ENCODE peak calls at places on chromosomes 13 and 19, in nine cellular contexts. One of them, this sample, is unnamed.
A peak's percentile ranks its signal among the peaks of the same experiment; 100 is the strongest.

GRCh38 chr13:25783480-25784081 is 268.2 kb downstream of the SHISA2 start:
- DNase-seq in H9: no peak
- DNase-seq in cardiac fibroblast: no peak
- DNase-seq in astrocyte: no peak
- DNase-seq in fibroblast of lung: no peak
- DNase-seq in retinal pigment epithelial cell: no peak
- DNase-seq in choroid plexus epithelial cell: no peak
- DNase-seq in omental fat pad: no peak
- DNase-seq in AG09319: no peak
- DNase-seq in this sample: no peak

GRCh38 chr13:39942177-39942900 is 286.9 kb downstream of the COG6 start:
- DNase-seq in H9: no peak
- DNase-seq in cardiac fibroblast: no peak
- DNase-seq in astrocyte: no peak
- DNase-seq in fibroblast of lung: no peak
- DNase-seq in retinal pigment epithelial cell: no peak
- DNase-seq in choroid plexus epithelial cell: no peak
- DNase-seq in omental fat pad: no peak
- DNase-seq in AG09319: no peak
- DNase-seq in this sample: no peak

GRCh38 chr19:17749912-17750317 is 1.4 kb upstream of the FCHO1 start:
- DNase-seq in H9: no peak
- DNase-seq in cardiac fibroblast: peak; percentile 28
- DNase-seq in astrocyte: no peak
- DNase-seq in fibroblast of lung: no peak
- DNase-seq in retinal pigment epithelial cell: no peak
- DNase-seq in choroid plexus epithelial cell: peak; percentile 22
- DNase-seq in omental fat pad: no peak
- DNase-seq in AG09319: no peak
- DNase-seq in this sample: no peak

GRCh38 chr13:112693831-112694497 is 4.1 kb downstream of the ATP11A start:
- DNase-seq in H9: peak; percentile 31
- DNase-seq in cardiac fibroblast: peak; percentile 77
- DNase-seq in astrocyte: peak; percentile 84
- DNase-seq in fibroblast of lung: peak; percentile 88
- DNase-seq in retinal pigment epithelial cell: no peak
- DNase-seq in choroid plexus epithelial cell: peak; percentile 65
- DNase-seq in omental fat pad: no peak
- DNase-seq in AG09319: peak; percentile 25
- DNase-seq in this sample: no peak

GRCh38 chr19:17863520-17864182 is 3.9 kb downstream of the RPL18A start:
- DNase-seq in H9: no peak
- DNase-seq in cardiac fibroblast: no peak
- DNase-seq in astrocyte: no peak
- DNase-seq in fibroblast of lung: no peak
- DNase-seq in retinal pigment epithelial cell: peak; percentile 75
- DNase-seq in choroid plexus epithelial cell: no peak
- DNase-seq in omental fat pad: no peak
- DNase-seq in AG09319: no peak
- DNase-seq in this sample: no peak

GRCh38 chr13:26978081-26978860 is 193.3 kb downstream of the USP12 start:
- DNase-seq in H9: peak; percentile 56
- DNase-seq in cardiac fibroblast: no peak
- DNase-seq in astrocyte: no peak
- DNase-seq in fibroblast of lung: no peak
- DNase-seq in retinal pigment epithelial cell: no peak
- DNase-seq in choroid plexus epithelial cell: no peak
- DNase-seq in omental fat pad: no peak
- DNase-seq in AG09319: no peak
- DNase-seq in this sample: no peak

GRCh38 chr19:48656840-48657474 is 11.0 kb upstream of the CA11 start:
- DNase-seq in H9: no peak
- DNase-seq in cardiac fibroblast: peak; percentile 79
- DNase-seq in astrocyte: peak; percentile 93
- DNase-seq in fibroblast of lung: peak; percentile 93
- DNase-seq in retinal pigment epithelial cell: no peak
- DNase-seq in choroid plexus epithelial cell: peak; percentile 86
- DNase-seq in omental fat pad: no peak
- DNase-seq in AG09319: no peak
- DNase-seq in this sample: no peak

GRCh38 chr19:2497186-2497585 is 21.3 kb downstream of the GADD45B start:
- DNase-seq in H9: no peak
- DNase-seq in cardiac fibroblast: no peak
- DNase-seq in astrocyte: no peak
- DNase-seq in fibroblast of lung: peak; percentile 35
- DNase-seq in retinal pigment epithelial cell: no peak
- DNase-seq in choroid plexus epithelial cell: no peak
- DNase-seq in omental fat pad: no peak
- DNase-seq in AG09319: no peak
- DNase-seq in this sample: no peak

GRCh38 chr19:54918499-54918898 is 12.6 kb downstream of the NCR1 start:
- DNase-seq in H9: no peak
- DNase-seq in cardiac fibroblast: no peak
- DNase-seq in astrocyte: no peak
- DNase-seq in fibroblast of lung: no peak
- DNase-seq in retinal pigment epithelial cell: no peak
- DNase-seq in choroid plexus epithelial cell: no peak
- DNase-seq in omental fat pad: no peak
- DNase-seq in AG09319: no peak
- DNase-seq in this sample: no peak

GRCh38 chr19:53903055-53903680 is 5.9 kb upstream of the CACNG7 start:
- DNase-seq in H9: peak; percentile 82
- DNase-seq in cardiac fibroblast: peak; percentile 48
- DNase-seq in astrocyte: peak; percentile 16
- DNase-seq in fibroblast of lung: peak; percentile 27
- DNase-seq in retinal pigment epithelial cell: no peak
- DNase-seq in choroid plexus epithelial cell: peak; percentile 55
- DNase-seq in omental fat pad: no peak
- DNase-seq in AG09319: peak; percentile 10
- DNase-seq in this sample: no peak

GRCh38 chr13:69124996-69125395 is 982.6 kb upstream of the ATXN8OS start:
- DNase-seq in H9: no peak
- DNase-seq in cardiac fibroblast: no peak
- DNase-seq in astrocyte: no peak
- DNase-seq in fibroblast of lung: no peak
- DNase-seq in retinal pigment epithelial cell: peak; percentile 2
- DNase-seq in choroid plexus epithelial cell: no peak
- DNase-seq in omental fat pad: no peak
- DNase-seq in AG09319: no peak
- DNase-seq in this sample: no peak

GRCh38 chr19:10295305-10295846 is 5.6 kb downstream of the ICAM5 start:
- DNase-seq in H9: peak; percentile 60
- DNase-seq in cardiac fibroblast: peak; percentile 42
- DNase-seq in astrocyte: no peak
- DNase-seq in fibroblast of lung: no peak
- DNase-seq in retinal pigment epithelial cell: no peak
- DNase-seq in choroid plexus epithelial cell: peak; percentile 48
- DNase-seq in omental fat pad: no peak
- DNase-seq in AG09319: no peak
- DNase-seq in this sample: peak; percentile 86

GRCh38 chr19:39415111-39416046 is 2.9 kb downstream of the PLEKHG2 start:
- DNase-seq in H9: peak; percentile 74
- DNase-seq in cardiac fibroblast: no peak
- DNase-seq in astrocyte: no peak
- DNase-seq in fibroblast of lung: no peak
- DNase-seq in retinal pigment epithelial cell: no peak
- DNase-seq in choroid plexus epithelial cell: no peak
- DNase-seq in omental fat pad: no peak
- DNase-seq in AG09319: no peak
- DNase-seq in this sample: no peak

GRCh38 chr19:2507109-2507508 is 31.2 kb downstream of the GADD45B start:
- DNase-seq in H9: no peak
- DNase-seq in cardiac fibroblast: peak; percentile 69
- DNase-seq in astrocyte: peak; percentile 41
- DNase-seq in fibroblast of lung: peak; percentile 48
- DNase-seq in retinal pigment epithelial cell: no peak
- DNase-seq in choroid plexus epithelial cell: peak; percentile 67
- DNase-seq in omental fat pad: no peak
- DNase-seq in AG09319: no peak
- DNase-seq in this sample: no peak

GRCh38 chr13:74015137-74015536 is 119.1 kb downstream of the KLF12 start:
- DNase-seq in H9: no peak
- DNase-seq in cardiac fibroblast: no peak
- DNase-seq in astrocyte: no peak
- DNase-seq in fibroblast of lung: no peak
- DNase-seq in retinal pigment epithelial cell: no peak
- DNase-seq in choroid plexus epithelial cell: peak; percentile 31
- DNase-seq in omental fat pad: no peak
- DNase-seq in AG09319: no peak
- DNase-seq in this sample: no peak
- TF ChIP-seq CTCF in H9: peak; percentile 53
- TF ChIP-seq CTCF in cardiac fibroblast: peak; percentile 30
- TF ChIP-seq CTCF in astrocyte: peak; percentile 25
- TF ChIP-seq CTCF in fibroblast of lung: peak; percentile 15
- TF ChIP-seq CTCF in retinal pigment epithelial cell: peak; percentile 38
- TF ChIP-seq CTCF in choroid plexus epithelial cell: peak; percentile 36
- TF ChIP-seq CTCF in omental fat pad: no peak
- TF ChIP-seq CTCF in AG09319: no peak
- TF ChIP-seq CTCF in this sample: no peak

DNA sequence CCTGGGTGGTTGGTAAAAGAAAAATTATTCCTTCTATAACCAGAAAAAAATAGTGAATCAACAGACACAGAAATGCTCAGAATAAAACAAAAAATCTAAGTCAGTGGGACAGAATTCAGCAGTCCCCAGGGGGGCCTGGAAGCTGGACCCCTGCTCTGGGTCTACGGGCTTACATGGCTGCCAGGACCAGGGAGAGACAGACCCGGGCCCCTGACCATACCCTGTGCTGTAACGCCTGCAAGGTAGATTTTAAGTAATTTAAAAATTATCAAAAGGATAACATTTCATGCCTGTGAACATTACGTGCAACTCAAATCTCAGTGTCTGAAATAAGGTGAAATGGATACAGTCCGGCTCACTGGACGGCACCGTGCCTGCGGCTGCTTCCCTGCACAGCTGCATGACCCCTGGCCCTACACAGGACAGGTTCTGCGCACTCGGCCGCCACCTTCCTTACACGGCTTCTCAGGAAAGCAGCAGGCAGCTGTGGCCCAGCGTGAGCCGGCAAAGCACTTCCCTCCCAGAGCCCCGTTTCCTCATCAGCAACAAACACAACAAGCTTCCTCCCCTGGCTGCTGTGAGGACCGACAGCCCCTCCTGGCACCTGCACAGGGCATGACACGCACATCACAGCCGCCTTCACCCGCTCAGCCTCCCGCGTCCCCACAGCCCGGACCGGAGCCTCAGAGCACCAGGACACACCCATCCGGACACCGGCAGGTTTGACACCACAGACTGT is 22.2 kb downstream of the RASA3 start:
- DNase-seq in H9: peak; percentile 73
- DNase-seq in cardiac fibroblast: no peak
- DNase-seq in astrocyte: no peak
- DNase-seq in fibroblast of lung: no peak
- DNase-seq in retinal pigment epithelial cell: no peak
- DNase-seq in choroid plexus epithelial cell: peak; percentile 57
- DNase-seq in omental fat pad: peak; percentile 22
- DNase-seq in AG09319: no peak
- DNase-seq in this sample: peak; percentile 59
- TF ChIP-seq CTCF in H9: peak; percentile 34
- TF ChIP-seq CTCF in cardiac fibroblast: no peak
- TF ChIP-seq CTCF in astrocyte: no peak
- TF ChIP-seq CTCF in fibroblast of lung: no peak
- TF ChIP-seq CTCF in retinal pigment epithelial cell: peak; percentile 12
- TF ChIP-seq CTCF in choroid plexus epithelial cell: no peak
- TF ChIP-seq CTCF in omental fat pad: no peak
- TF ChIP-seq CTCF in AG09319: no peak
- TF ChIP-seq CTCF in this sample: peak; percentile 34

DNA sequence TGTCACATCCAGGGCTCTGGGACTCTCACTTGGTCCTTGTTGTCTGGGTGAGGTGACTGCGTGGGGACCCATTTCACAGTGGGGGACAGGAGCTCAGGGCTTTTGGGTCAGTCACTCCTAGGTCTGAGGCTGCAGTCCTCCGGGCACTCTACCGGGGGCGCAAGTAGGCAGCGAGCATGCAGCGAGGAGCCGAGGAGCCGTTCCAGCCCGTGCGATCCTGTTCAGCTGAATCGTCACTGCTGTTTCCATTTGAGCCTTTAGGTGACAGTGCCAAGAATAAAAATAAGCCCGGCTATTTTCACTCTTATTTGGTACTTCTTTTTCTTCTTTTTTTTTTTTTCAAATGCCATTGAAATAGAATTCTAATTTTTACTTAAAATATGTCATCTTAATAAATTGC is 126.5 kb downstream of the ZNF536 start:
- DNase-seq in H9: peak; percentile 78
- DNase-seq in cardiac fibroblast: no peak
- DNase-seq in astrocyte: no peak
- DNase-seq in fibroblast of lung: no peak
- DNase-seq in retinal pigment epithelial cell: no peak
- DNase-seq in choroid plexus epithelial cell: no peak
- DNase-seq in omental fat pad: no peak
- DNase-seq in AG09319: no peak
- DNase-seq in this sample: no peak
- TF ChIP-seq CTCF in H9: peak; percentile 72
- TF ChIP-seq CTCF in cardiac fibroblast: no peak
- TF ChIP-seq CTCF in astrocyte: no peak
- TF ChIP-seq CTCF in fibroblast of lung: no peak
- TF ChIP-seq CTCF in retinal pigment epithelial cell: no peak
- TF ChIP-seq CTCF in choroid plexus epithelial cell: no peak
- TF ChIP-seq CTCF in omental fat pad: no peak
- TF ChIP-seq CTCF in AG09319: no peak
- TF ChIP-seq CTCF in this sample: no peak

DNA sequence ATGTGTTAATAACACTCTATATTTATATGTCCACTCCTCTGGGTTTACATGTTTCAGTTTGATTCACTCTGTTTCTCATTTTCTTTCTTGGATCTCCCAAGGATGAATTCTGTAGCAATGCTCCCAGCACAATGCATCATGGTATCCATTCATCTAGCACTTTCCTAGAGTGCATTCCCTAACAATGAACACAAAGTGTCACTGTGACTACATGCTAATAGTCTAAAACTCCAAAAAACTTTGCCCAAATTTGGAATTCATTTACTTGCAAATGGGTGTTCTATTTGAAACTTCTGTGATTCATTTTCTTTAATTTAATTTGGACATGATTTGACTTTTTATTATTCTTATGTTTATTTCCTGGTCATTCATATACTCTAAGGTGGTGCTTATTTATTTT is 286.3 kb downstream of the POU4F1 start:
- DNase-seq in H9: no peak
- DNase-seq in cardiac fibroblast: peak; percentile 14
- DNase-seq in astrocyte: no peak
- DNase-seq in fibroblast of lung: no peak
- DNase-seq in retinal pigment epithelial cell: no peak
- DNase-seq in choroid plexus epithelial cell: no peak
- DNase-seq in omental fat pad: no peak
- DNase-seq in AG09319: no peak
- DNase-seq in this sample: no peak
- TF ChIP-seq CTCF in H9: peak; percentile 62
- TF ChIP-seq CTCF in cardiac fibroblast: peak; percentile 44
- TF ChIP-seq CTCF in astrocyte: no peak
- TF ChIP-seq CTCF in fibroblast of lung: peak; percentile 31
- TF ChIP-seq CTCF in retinal pigment epithelial cell: peak; percentile 44
- TF ChIP-seq CTCF in choroid plexus epithelial cell: no peak
- TF ChIP-seq CTCF in omental fat pad: no peak
- TF ChIP-seq CTCF in AG09319: no peak
- TF ChIP-seq CTCF in this sample: peak; percentile 40